ENCODE peak calls at places on chromosomes 16 and 17, in seven cellular contexts. One of them, this sample, is unnamed.
A peak's percentile ranks its signal among the peaks of the same experiment; 100 is the strongest.

GRCh38 chr17:66755101-66755943 is 79.6 kb upstream of the CACNG5 start:
- DNase-seq in amygdala: no peak
- DNase-seq in NCI-H748 treated with DMSO at 0.1 percent for 48 hours: peak; percentile 72
- DNase-seq in fibroblast of mammary gland: no peak
- DNase-seq in A673: no peak
- DNase-seq in activated naive CD4-positive, alpha-beta T cell: no peak
- DNase-seq in NCI-H1105 treated with DMSO at 0.1 percent for 48 hours: peak; percentile 91
- DNase-seq in this sample: no peak

GRCh38 chr17:2943971-2944370 is 119.4 kb downstream of the OR1D5 start:
- DNase-seq in activated naive CD4-positive, alpha-beta T cell: no peak
- DNase-seq in fibroblast of mammary gland: no peak
- DNase-seq in A673: no peak
- DNase-seq in amygdala: no peak
- DNase-seq in NCI-H1105 treated with DMSO at 0.1 percent for 48 hours: no peak
- DNase-seq in NCI-H748 treated with DMSO at 0.1 percent for 48 hours: no peak
- DNase-seq in this sample: no peak

GRCh38 chr17:50437409-50437808 is 11.4 kb downstream of the ACSF2 start:
- DNase-seq in NCI-H1105 treated with DMSO at 0.1 percent for 48 hours: no peak
- DNase-seq in NCI-H748 treated with DMSO at 0.1 percent for 48 hours: no peak
- DNase-seq in activated naive CD4-positive, alpha-beta T cell: no peak
- DNase-seq in amygdala: no peak
- DNase-seq in A673: no peak
- DNase-seq in fibroblast of mammary gland: no peak
- DNase-seq in this sample: no peak

GRCh38 chr16:10877472-10877946 is 507 bp downstream of the CIITA start:
- DNase-seq in amygdala: no peak
- DNase-seq in activated naive CD4-positive, alpha-beta T cell: no peak
- DNase-seq in NCI-H748 treated with DMSO at 0.1 percent for 48 hours: no peak
- DNase-seq in A673: no peak
- DNase-seq in NCI-H1105 treated with DMSO at 0.1 percent for 48 hours: no peak
- DNase-seq in fibroblast of mammary gland: no peak
- DNase-seq in this sample: no peak

GRCh38 chr17:62778990-62779681 is 29.0 kb downstream of the MARCHF10 start:
- DNase-seq in amygdala: no peak
- DNase-seq in NCI-H1105 treated with DMSO at 0.1 percent for 48 hours: peak; percentile 76
- DNase-seq in NCI-H748 treated with DMSO at 0.1 percent for 48 hours: no peak
- DNase-seq in fibroblast of mammary gland: peak; percentile 98
- DNase-seq in activated naive CD4-positive, alpha-beta T cell: no peak
- DNase-seq in A673: no peak
- DNase-seq in this sample: no peak

GRCh38 chr17:8153957-8154607 is 1.9 kb upstream of the PER1 start:
- DNase-seq in A673: peak; percentile 97
- DNase-seq in activated naive CD4-positive, alpha-beta T cell: peak; percentile 45
- DNase-seq in fibroblast of mammary gland: peak; percentile 99
- DNase-seq in NCI-H1105 treated with DMSO at 0.1 percent for 48 hours: peak; percentile 67
- DNase-seq in NCI-H748 treated with DMSO at 0.1 percent for 48 hours: no peak
- DNase-seq in amygdala: peak; percentile 96
- DNase-seq in this sample: peak; percentile 61

GRCh38 chr17:57589151-57590034 is 155.7 kb downstream of the CCDC182 start:
- DNase-seq in NCI-H1105 treated with DMSO at 0.1 percent for 48 hours: no peak
- DNase-seq in amygdala: no peak
- DNase-seq in NCI-H748 treated with DMSO at 0.1 percent for 48 hours: no peak
- DNase-seq in activated naive CD4-positive, alpha-beta T cell: no peak
- DNase-seq in A673: no peak
- DNase-seq in fibroblast of mammary gland: peak; percentile 45
- DNase-seq in this sample: no peak

GRCh38 chr17:69853533-69854262 is 221.3 kb upstream of the KCNJ16 start:
- DNase-seq in fibroblast of mammary gland: no peak
- DNase-seq in A673: no peak
- DNase-seq in NCI-H1105 treated with DMSO at 0.1 percent for 48 hours: no peak
- DNase-seq in amygdala: no peak
- DNase-seq in NCI-H748 treated with DMSO at 0.1 percent for 48 hours: no peak
- DNase-seq in activated naive CD4-positive, alpha-beta T cell: no peak
- DNase-seq in this sample: no peak

GRCh38 chr17:37116802-37117201 is 168.0 kb downstream of the AATF start:
- DNase-seq in NCI-H748 treated with DMSO at 0.1 percent for 48 hours: no peak
- DNase-seq in A673: no peak
- DNase-seq in amygdala: no peak
- DNase-seq in activated naive CD4-positive, alpha-beta T cell: no peak
- DNase-seq in NCI-H1105 treated with DMSO at 0.1 percent for 48 hours: no peak
- DNase-seq in fibroblast of mammary gland: no peak
- DNase-seq in this sample: no peak

GRCh38 chr17:77098884-77099545 is 41.8 kb upstream of the SEC14L1 start:
- DNase-seq in activated naive CD4-positive, alpha-beta T cell: no peak
- DNase-seq in amygdala: peak; percentile 52
- DNase-seq in fibroblast of mammary gland: peak; percentile 81
- DNase-seq in NCI-H748 treated with DMSO at 0.1 percent for 48 hours: no peak
- DNase-seq in NCI-H1105 treated with DMSO at 0.1 percent for 48 hours: no peak
- DNase-seq in A673: peak; percentile 67
- DNase-seq in this sample: no peak

GRCh38 chr16:19410435-19411153 is 7.1 kb upstream of the TMC5 start:
- DNase-seq in A673: peak; percentile 36
- DNase-seq in activated naive CD4-positive, alpha-beta T cell: no peak
- DNase-seq in NCI-H1105 treated with DMSO at 0.1 percent for 48 hours: no peak
- DNase-seq in amygdala: no peak
- DNase-seq in fibroblast of mammary gland: no peak
- DNase-seq in NCI-H748 treated with DMSO at 0.1 percent for 48 hours: no peak
- DNase-seq in this sample: no peak

This sample was measured in activated naive CD8-positive, alpha-beta T cell treated with anti-CD3 and anti-CD28 coated beads, Interleukin-2, amount 50 U/mL, for 16 hours.